ENCODE peak calls at places on chromosomes 13 and 19, in four cellular contexts. F is A549, M is HT1080, U is neural progenitor cell. R is an unnamed sample.

GRCh38 chr13:49225358-49226042 is 5.4 kb downstream of the MLNR start:
- DNase-seq in M (no peak), U (no peak), F (no peak), R (no peak)

GRCh38 chr13:109892101-109892500 is 105.7 kb upstream of the IRS2 start:
- DNase-seq in U (no peak), F (no peak), M (no peak), R (no peak)

GRCh38 chr19:48616041-48616436 is 1.2 kb upstream of the FAM83E start:
- DNase-seq in M (no peak), F (no peak), U (no peak), R (no peak)

GRCh38 chr19:52428937-52429336 is at the start of gene ZNF534:
- DNase-seq in U (no peak), F (no peak), M (peak; percentile 24), R (no peak)

GRCh38 chr13:67880916-67881315 is 650.8 kb upstream of the PCDH9 start:
- DNase-seq in M (peak; percentile 55), U (no peak), F (no peak), R (no peak)

GRCh38 chr19:38715540-38715939 is 28.7 kb downstream of the CAPN12 start:
- DNase-seq in F (no peak), U (no peak), M (no peak), R (no peak)

GRCh38 chr13:24680258-24680920 is at the start of gene ATP12A:
- DNase-seq in F (no peak), U (peak; percentile 81), M (no peak), R (peak; percentile 77)

GRCh38 chr13:86760620-86761019 is 910.6 kb upstream of the SLITRK5 start:
- DNase-seq in M (no peak), F (no peak), U (no peak), R (no peak)

GRCh38 chr19:55486043-55486970 is 1.3 kb downstream of the NAT14 start:
- DNase-seq in U (no peak), F (no peak), M (no peak), R (no peak)

GRCh38 chr19:5333581-5334365 is 6.8 kb downstream of the PTPRS start:
- DNase-seq in M (no peak), F (no peak), U (no peak), R (no peak)

GRCh38 chr19:1251233-1251502 is 2.8 kb downstream of the MIDN start:
- DNase-seq in F (peak; percentile 86), M (peak; percentile 72), U (peak; percentile 60), R (peak; percentile 88)

GRCh38 chr13:66886248-66886647 is 343.9 kb downstream of the PCDH9 start:
- DNase-seq in F (no peak), M (no peak), U (peak; percentile 3), R (no peak)

GRCh38 chr13:80783926-80784325 is 443.0 kb upstream of the SPRY2 start:
- DNase-seq in U (peak; percentile 34), M (no peak), F (no peak), R (peak; percentile 72)

GRCh38 chr19:48975947-48976847 is 11.1 kb downstream of the FTL start:
- DNase-seq in U (peak; percentile 71), F (no peak), M (peak; percentile 56), R (peak; percentile 77)

GRCh38 chr13:47472516-47472915 is 528.6 kb downstream of the SUCLA2 start:
- DNase-seq in U (no peak), M (no peak), F (no peak), R (no peak)

GRCh38 chr19:41548954-41549688 is 26.8 kb upstream of the CEACAM21 start:
- DNase-seq in U (peak; percentile 48), F (no peak), M (no peak), R (peak; percentile 26)

GRCh38 chr13:49021953-49022352 is 46.2 kb downstream of the FNDC3A start:
- DNase-seq in F (no peak), M (no peak), U (no peak), R (no peak)